ENCODE peak calls at places on chromosomes 7 and 10, in eight cellular contexts. T is HepG2, H is K562, S is breast epithelium, C is ovary, K is HCT116, R is heart left ventricle, N is uterus. Q is an unnamed sample.

GRCh38 chr7:24825931-24826661 is 68.8 kb upstream of the GSDME start:
- DNase-seq in C (no peak), S (no peak), T (peak), N (no peak), H (peak), R (no peak), K (peak), Q (no peak)

GRCh38 chr10:75650648-75651047 is 219.2 kb downstream of the LRMDA start:
- DNase-seq in T (no peak), C (no peak), K (no peak), H (no peak), R (no peak), S (no peak), N (no peak), Q (no peak)

GRCh38 chr10:123991622-123992570 is 100.3 kb upstream of the CPXM2 start:
- DNase-seq in S (peak), R (no peak), H (no peak), N (no peak), T (no peak), K (no peak), C (no peak), Q (no peak)

GRCh38 chr10:67788028-67788886 is 49.7 kb downstream of the DNAJC12 start:
- DNase-seq in N (no peak), T (peak), R (peak), H (peak), C (peak), S (no peak), K (peak), Q (peak)

GRCh38 chr10:77371848-77372247 is 265.8 kb downstream of the KCNMA1 start:
- DNase-seq in S (no peak), H (no peak), N (no peak), R (no peak), K (no peak), C (no peak), T (no peak), Q (no peak)

GRCh38 chr7:16801111-16801542 is 3.7 kb downstream of the AGR2 start:
- DNase-seq in R (no peak), C (no peak), N (no peak), H (peak), T (peak), K (peak), S (no peak), Q (no peak)

GRCh38 chr7:127943541-127944521 is 87.4 kb downstream of the LRRC4 start:
- DNase-seq in C (peak), S (no peak), N (no peak), H (no peak), R (peak), K (no peak), T (no peak), Q (no peak)

GRCh38 chr7:128076831-128077271 is 45.6 kb upstream of the LRRC4 start:
- DNase-seq in N (peak), T (no peak), S (peak), R (peak), K (no peak), C (peak), H (no peak), Q (no peak)

GRCh38 chr7:84817016-84817415 is 369.8 kb downstream of the SEMA3D start:
- DNase-seq in N (no peak), C (no peak), T (no peak), S (no peak), K (no peak), R (no peak), H (no peak), Q (no peak)

GRCh38 chr7:2239242-2239641 is 2.8 kb downstream of the MRM2 start:
- DNase-seq in N (no peak), H (no peak), S (no peak), K (no peak), C (no peak), T (no peak), R (no peak), Q (no peak)

GRCh38 chr7:2243483-2243840 is 1.4 kb downstream of the NUDT1 start:
- DNase-seq in T (no peak), K (no peak), N (no peak), C (no peak), R (no peak), S (no peak), H (no peak), Q (no peak)

GRCh38 chr7:2244404-2244803 is 2.4 kb downstream of the NUDT1 start:
- DNase-seq in T (no peak), C (no peak), K (no peak), N (no peak), R (no peak), S (no peak), H (no peak), Q (no peak)

GRCh38 chr7:2242541-2243482 is 786 bp downstream of the NUDT1 start:
- DNase-seq in H (no peak), C (no peak), R (no peak), T (peak), K (no peak), S (no peak), N (no peak), Q (no peak)

DNA sequence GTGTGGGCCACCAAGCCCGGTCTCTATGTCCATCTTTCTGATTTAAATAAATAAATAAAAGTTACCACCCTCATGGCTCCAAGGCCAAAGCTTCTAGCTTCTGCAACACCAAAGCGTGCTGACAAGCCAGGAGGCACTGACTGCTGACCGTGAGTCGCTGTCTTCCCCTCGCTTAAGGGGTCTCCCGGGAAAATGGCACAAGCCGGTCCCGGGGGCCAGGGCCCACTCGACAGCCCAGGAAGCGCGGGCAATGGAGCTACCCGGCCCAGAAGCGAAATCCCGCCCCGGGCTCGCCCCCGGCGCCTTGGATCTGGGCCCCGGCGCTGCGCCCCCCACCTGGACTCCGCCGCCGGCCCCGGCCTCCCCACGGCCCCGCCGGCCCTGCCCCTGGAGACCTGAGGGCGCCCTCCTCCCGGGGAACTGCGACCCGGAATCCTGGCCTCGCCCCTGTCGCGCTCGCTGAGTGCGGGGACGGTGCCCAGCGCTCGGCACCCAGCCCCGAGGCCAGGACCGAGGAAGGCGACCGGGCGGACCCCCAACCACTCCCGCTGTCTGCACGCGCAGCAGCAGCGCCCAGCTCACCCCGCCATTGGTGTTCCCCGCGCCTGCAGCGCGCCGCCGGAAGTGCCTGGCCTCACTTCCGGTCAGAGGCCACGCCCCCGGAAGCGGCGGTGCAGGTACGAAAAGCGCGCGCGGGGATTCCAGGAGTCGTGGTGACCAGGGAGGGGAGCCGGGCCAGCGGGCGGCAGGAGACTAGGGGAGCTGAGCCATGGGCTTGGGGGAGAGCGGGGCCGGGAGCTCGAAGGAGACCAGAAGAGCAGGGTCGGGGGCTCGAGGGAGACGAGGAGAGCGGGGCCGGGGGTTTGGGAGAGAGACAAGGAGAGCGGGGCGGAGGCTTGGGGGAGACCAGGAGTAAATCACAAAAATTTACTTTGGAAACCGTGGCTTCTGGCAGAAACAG is at the start of the genes MRM2 and NUDT1:
- DNase-seq in H (peak), T (peak), C (peak), S (peak), N (peak), R (peak), K (peak), Q (peak)
- TF ChIP-seq POLR2A in H (peak), T (peak), C (peak), S (no peak), N (peak), R (peak), K (peak), Q (peak)

GRCh38 chr10:35613597-35614226 is 8.6 kb downstream of the GJD4 start:
- DNase-seq in S (no peak), N (no peak), T (peak), C (no peak), K (no peak), R (no peak), H (no peak), Q (no peak)
- TF ChIP-seq CTCF in S (no peak), N (no peak), T (peak), C (no peak), K (peak), R (peak), H (peak), Q (no peak)

DNA sequence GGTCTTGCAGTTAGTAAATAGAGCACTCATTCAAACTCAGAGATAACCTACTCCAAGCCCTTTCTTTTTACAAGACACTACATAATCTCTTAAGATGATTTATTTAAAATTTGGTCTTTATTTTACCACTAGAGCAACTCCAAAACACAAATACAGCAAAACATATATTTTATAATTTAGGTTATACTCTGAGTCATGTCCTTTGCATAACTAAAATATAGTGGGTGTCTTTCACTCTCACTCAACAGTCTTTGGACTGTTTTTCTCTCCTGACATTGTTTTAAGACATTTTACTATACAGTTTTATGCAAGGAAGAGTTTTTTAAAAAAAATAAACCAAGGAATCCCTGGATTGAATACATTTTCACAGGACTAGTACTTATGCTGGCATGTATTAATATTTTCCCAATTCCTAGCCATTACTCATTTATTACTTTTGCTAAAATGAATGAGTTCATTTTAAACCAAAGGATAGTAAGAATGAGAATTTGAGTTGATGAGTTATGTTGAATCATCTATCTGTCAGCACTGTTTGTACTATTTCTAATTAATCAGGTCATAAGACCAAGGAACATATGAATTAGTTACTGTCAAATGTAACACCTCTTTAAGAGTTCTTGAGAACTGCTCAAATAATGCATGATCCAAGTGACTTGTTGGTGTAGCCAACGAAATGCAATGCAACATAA is 303.1 kb upstream of the FZD1 start:
- DNase-seq in S (no peak), C (no peak), N (no peak), R (no peak), T (no peak), K (no peak), H (no peak), Q (no peak)
- H3K27ac ChIP-seq in S (no peak), C (no peak), N (no peak), R (no peak), T (no peak), K (no peak), H (no peak), Q (no peak)

DNA sequence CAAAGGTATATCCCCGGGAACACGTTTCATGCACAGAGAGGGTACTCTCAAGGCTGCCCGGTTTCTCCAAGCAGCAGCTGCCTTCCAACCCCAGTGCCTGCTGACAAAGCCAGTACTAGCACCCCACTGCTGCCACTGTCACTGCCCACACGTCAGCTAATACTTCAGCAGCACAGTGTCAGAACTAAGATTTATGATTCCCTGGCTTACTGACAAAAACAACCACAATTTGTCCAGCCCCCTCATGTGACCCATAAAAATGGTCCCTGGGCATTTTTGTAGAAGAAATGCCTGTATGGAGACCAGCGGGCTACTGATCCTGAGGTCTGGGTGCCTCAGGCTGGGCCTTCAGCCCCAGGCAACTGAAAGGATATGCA is 2.9 kb downstream of the WDR91 start:
- DNase-seq in N (no peak), T (no peak), K (no peak), R (no peak), S (no peak), H (no peak), C (no peak), Q (no peak)
- TF ChIP-seq POLR2A in N (no peak), T (no peak), K (no peak), R (no peak), S (no peak), H (no peak), C (no peak), Q (no peak)

GRCh38 chr7:155781433-155781832 is 30.8 kb downstream of the SHH start:
- DNase-seq in T (no peak), R (no peak), N (no peak), C (no peak), S (no peak), K (no peak), H (no peak), Q (no peak)
- TF ChIP-seq CTCF in T (no peak), R (no peak), N (no peak), C (no peak), S (no peak), K (no peak), H (no peak), Q (no peak)

GRCh38 chr10:29977161-29977560 is 82.2 kb downstream of the JCAD start:
- DNase-seq in N (no peak), T (no peak), H (no peak), K (no peak), R (no peak), S (no peak), C (no peak), Q (no peak)

GRCh38 chr10:29974773-29975172 is 84.6 kb downstream of the JCAD start:
- DNase-seq in K (no peak), R (no peak), S (no peak), H (no peak), N (no peak), T (no peak), C (no peak), Q (no peak)

GRCh38 chr10:29981510-29981909 is 77.9 kb downstream of the JCAD start:
- DNase-seq in H (no peak), K (no peak), T (no peak), C (no peak), R (no peak), N (no peak), S (no peak), Q (no peak)

GRCh38 chr10:29980084-29980483 is 79.3 kb downstream of the JCAD start:
- DNase-seq in N (no peak), T (no peak), S (no peak), K (no peak), H (no peak), C (no peak), R (peak), Q (no peak)

GRCh38 chr10:29976134-29976533 is 83.3 kb downstream of the JCAD start:
- DNase-seq in S (no peak), C (no peak), R (no peak), K (no peak), H (no peak), T (no peak), N (no peak), Q (no peak)
- H3K27ac ChIP-seq in S (no peak), C (no peak), R (no peak), K (no peak), H (no peak), T (no peak), N (no peak), Q (no peak)

DNA sequence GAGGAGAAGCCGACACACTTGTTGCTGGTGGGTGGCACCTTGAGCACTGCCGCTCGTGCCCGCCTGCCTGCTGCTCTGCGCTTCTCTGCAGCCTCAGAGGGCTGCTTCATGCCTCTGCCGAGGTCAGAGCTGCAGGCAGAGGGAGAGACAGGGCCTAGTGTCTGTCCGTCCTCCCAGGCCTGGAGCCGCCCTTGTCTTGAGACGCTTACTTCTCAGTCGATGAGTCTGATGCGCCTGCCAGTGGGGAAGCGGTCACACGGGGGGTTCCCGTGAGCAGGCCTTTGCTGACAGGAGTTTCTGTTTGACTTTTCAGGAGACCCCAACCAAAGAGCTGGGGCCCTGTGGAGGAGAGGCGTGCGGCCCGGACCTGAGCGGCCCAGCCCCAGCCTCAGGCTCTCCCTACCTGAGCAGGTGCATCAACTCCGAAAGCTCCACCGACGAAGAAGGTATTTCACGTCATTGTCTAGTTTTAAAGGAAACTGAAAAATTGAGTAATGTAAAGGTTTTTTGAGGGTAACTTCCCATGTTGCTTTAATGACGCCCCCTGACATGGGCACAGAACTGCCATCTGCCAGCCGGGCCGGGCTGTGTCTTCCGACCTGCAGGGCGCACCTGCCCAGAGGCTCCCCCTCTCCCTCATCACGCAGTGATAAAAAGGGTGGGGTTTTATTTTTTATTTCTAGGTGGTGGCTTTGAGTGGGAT is 7.8 kb upstream of the BHLHA15 start:
- DNase-seq in C (no peak), S (no peak), N (no peak), T (no peak), R (no peak), H (no peak), K (no peak), Q (no peak)
- TF ChIP-seq POLR2A in C (no peak), S (no peak), N (no peak), T (no peak), R (no peak), H (no peak), K (no peak), Q (no peak)

GRCh38 chr10:108439397-108439796 is 1274.9 kb upstream of the SORCS1 start:
- DNase-seq in R (no peak), K (no peak), C (no peak), H (no peak), N (no peak), S (no peak), T (no peak), Q (no peak)
- TF ChIP-seq CTCF in R (no peak), K (no peak), C (no peak), H (no peak), N (no peak), S (no peak), T (no peak), Q (no peak)

GRCh38 chr10:14063531-14064317 is 267.0 kb downstream of the FRMD4A start:
- DNase-seq in K (no peak), S (no peak), H (no peak), T (no peak), R (no peak), N (peak), C (peak), Q (peak)

GRCh38 chr10:14062528-14063260 is 268.0 kb downstream of the FRMD4A start:
- DNase-seq in N (no peak), T (no peak), S (no peak), K (no peak), R (no peak), C (no peak), H (no peak), Q (no peak)

GRCh38 chr10:14066106-14066505 is 264.6 kb downstream of the FRMD4A start:
- DNase-seq in K (no peak), N (no peak), T (no peak), C (no peak), R (no peak), S (no peak), H (no peak), Q (no peak)

GRCh38 chr10:14056545-14057332 is 274.0 kb downstream of the FRMD4A start:
- DNase-seq in S (no peak), H (no peak), R (no peak), T (no peak), K (no peak), C (no peak), N (no peak), Q (no peak)

GRCh38 chr10:14060320-14061070 is 270.2 kb downstream of the FRMD4A start:
- DNase-seq in C (no peak), T (no peak), K (no peak), R (no peak), S (no peak), H (no peak), N (no peak), Q (no peak)
- H3K27ac ChIP-seq in C (no peak), T (no peak), K (no peak), R (no peak), S (no peak), H (no peak), N (no peak), Q (no peak)